ENCODE peak calls at places on chromosomes 16 and 17, in four cellular contexts. E is H1, A is HepG2, Q is GM12878. O is an unnamed sample.

GRCh38 chr17:81135503-81136283 is 29.6 kb upstream of the PVALEF start:
- DNase-seq in Q (no peak), E (no peak), A (no peak), O (no peak)

GRCh38 chr17:21042434-21043295 is at the start of gene USP22:
- DNase-seq in E (peak), A (no peak), Q (no peak), O (peak)

GRCh38 chr16:86037999-86038922 is 139.3 kb downstream of the IRF8 start:
- DNase-seq in E (no peak), Q (no peak), A (no peak), O (no peak)

GRCh38 chr17:75688209-75688771 is 21.2 kb downstream of the SAP30BP start:
- DNase-seq in E (no peak), Q (no peak), A (no peak), O (no peak)

GRCh38 chr17:48153711-48154642 is 46.4 kb downstream of the SNX11 start:
- DNase-seq in Q (no peak), E (no peak), A (peak), O (peak)

GRCh38 chr16:73058221-73058615 is 10.3 kb upstream of the ZFHX3 start:
- DNase-seq in Q (no peak), E (peak), A (no peak), O (no peak)

GRCh38 chr16:85658504-85659326 is 30.0 kb downstream of the GINS2 start:
- DNase-seq in E (no peak), A (no peak), Q (no peak), O (no peak)

GRCh38 chr17:45755050-45755449 is 29.1 kb upstream of the CRHR1 start:
- DNase-seq in Q (no peak), E (no peak), A (no peak), O (no peak)

GRCh38 chr16:50683689-50684374 is 2.7 kb upstream of the SNX20 start:
- DNase-seq in Q (peak), E (no peak), A (no peak), O (no peak)

GRCh38 chr17:44599298-44600175 is 42.3 kb downstream of the FZD2 start:
- DNase-seq in Q (no peak), A (no peak), E (no peak), O (no peak)

GRCh38 chr16:14600164-14600563 is 29.9 kb downstream of the PARN start:
- DNase-seq in A (peak), Q (no peak), E (no peak), O (peak)

GRCh38 chr17:65430209-65430833 is 131.1 kb downstream of the AXIN2 start:
- DNase-seq in A (no peak), Q (no peak), E (no peak), O (no peak)
- TF ChIP-seq SUZ12 in A (no peak), Q (no peak), E (no peak), O (no peak)

DNA sequence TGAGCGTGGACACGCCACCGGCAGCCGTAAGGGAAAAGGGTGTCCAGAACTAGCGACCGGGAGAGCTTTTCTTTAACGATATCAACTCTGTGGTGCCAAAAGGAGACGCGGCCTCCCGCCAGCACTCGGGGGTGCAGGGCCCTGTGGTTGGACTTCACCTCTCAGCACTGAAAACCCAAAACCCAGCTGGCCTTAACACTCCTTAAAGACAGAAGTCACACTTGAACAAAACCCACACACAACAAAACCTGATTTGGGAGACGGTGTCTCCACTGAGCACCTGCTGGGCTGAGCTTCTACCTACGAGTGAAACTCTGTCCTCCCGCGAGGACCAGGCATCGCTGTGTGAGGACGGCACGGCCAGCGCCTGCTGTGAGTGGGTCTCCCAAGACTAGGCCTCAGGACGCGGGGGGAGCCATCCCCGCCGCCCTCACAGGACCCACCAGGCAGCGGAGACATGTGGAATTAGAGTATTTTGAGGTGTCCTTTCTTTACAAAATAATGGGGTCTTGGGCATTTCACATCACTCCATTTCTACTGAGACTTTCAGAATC is 46.7 kb downstream of the WDR45B start:
- DNase-seq in A (no peak), E (no peak), Q (no peak), O (no peak)
- TF ChIP-seq SP1 in A (no peak), E (no peak), Q (no peak), O (no peak)

GRCh38 chr17:10149573-10150399 is 48.6 kb downstream of the GAS7 start:
- DNase-seq in A (no peak), Q (peak), E (no peak), O (no peak)
- TF ChIP-seq SUZ12 in A (no peak), Q (no peak), E (no peak), O (no peak)

GRCh38 chr16:70437017-70437581 is 1.8 kb downstream of the ST3GAL2 start:
- DNase-seq in Q (no peak), E (peak), A (peak), O (peak)
- TF ChIP-seq SP1 in Q (no peak), E (peak), A (no peak), O (no peak)

GRCh38 chr16:81863630-81864352 is 84.7 kb downstream of the PLCG2 start:
- DNase-seq in A (no peak), E (no peak), Q (peak), O (no peak)
- TF ChIP-seq SUZ12 in A (no peak), E (no peak), Q (no peak), O (no peak)

GRCh38 chr16:26595199-26595598 is 471.5 kb upstream of the C16orf82 start:
- DNase-seq in A (no peak), E (no peak), Q (no peak), O (no peak)

GRCh38 chr16:26599786-26600107 is 467.0 kb upstream of the C16orf82 start:
- DNase-seq in Q (no peak), E (no peak), A (no peak), O (no peak)

GRCh38 chr16:26598989-26599785 is 467.5 kb upstream of the C16orf82 start:
- DNase-seq in Q (no peak), A (no peak), E (no peak), O (no peak)

GRCh38 chr16:26594666-26595065 is 472.1 kb upstream of the C16orf82 start:
- DNase-seq in A (no peak), Q (no peak), E (no peak), O (no peak)

DNA sequence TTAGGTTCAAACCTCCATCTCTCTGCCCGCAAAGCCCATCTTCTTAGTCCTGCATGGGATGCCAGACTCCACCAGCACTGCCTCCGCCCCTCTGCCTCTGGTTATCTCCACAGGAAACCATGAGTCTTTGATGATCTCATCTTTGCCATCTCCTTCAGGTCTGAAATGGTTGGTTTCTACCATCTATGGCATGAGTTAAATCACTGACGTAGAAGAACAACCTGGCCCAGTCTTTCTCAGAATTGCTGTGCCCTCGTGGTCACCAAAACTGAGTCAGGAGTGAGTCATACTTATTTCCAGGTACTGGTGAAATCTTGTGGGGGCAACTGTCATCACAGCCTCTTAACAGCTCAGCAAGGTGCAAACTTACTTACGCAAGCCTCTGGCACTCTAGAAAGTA is 468.7 kb upstream of the C16orf82 start:
- DNase-seq in Q (no peak), A (no peak), E (no peak), O (no peak)
- TF ChIP-seq SP1 in Q (no peak), A (no peak), E (no peak), O (no peak)

O was measured in HEK293T.